ENCODE peak calls at places on chromosomes 2 and 18, in five cellular contexts. C, V, J, Y and A are unnamed samples.

GRCh38 chr2:218397502-218398436 is 1.9 kb upstream of the CTDSP1 start:
- DNase-seq in C (peak), V (peak), J (peak), Y (peak), A (peak)

GRCh38 chr2:206986943-206987342 is 47.6 kb downstream of the CPO start:
- DNase-seq in C (no peak), V (no peak), J (no peak), Y (no peak), A (no peak)

GRCh38 chr18:63736856-63737255 is 34.1 kb downstream of the SERPINB11 start:
- DNase-seq in C (no peak), V (peak), J (no peak), Y (no peak), A (no peak)

GRCh38 chr2:9095690-9096089 is 92.2 kb upstream of the MBOAT2 start:
- DNase-seq in C (peak), V (peak), J (peak), Y (peak), A (peak)

GRCh38 chr18:79797518-79798345 is at the start of gene KCNG2:
- DNase-seq in C (no peak), V (peak), J (peak), Y (no peak), A (peak)

GRCh38 chr2:222796413-222797103 is 64.3 kb upstream of the ACSL3 start:
- DNase-seq in C (no peak), V (peak), J (no peak), Y (no peak), A (no peak)

GRCh38 chr2:44075536-44075935 is 79.7 kb upstream of the LRPPRC start:
- DNase-seq in C (no peak), V (peak), J (no peak), Y (no peak), A (peak)

GRCh38 chr2:240397924-240398611 is 37.4 kb upstream of the GPC1 start:
- DNase-seq in C (peak), V (peak), J (no peak), Y (no peak), A (no peak)

GRCh38 chr2:179995735-179996134 is 11.4 kb downstream of the CWC22 start:
- DNase-seq in C (no peak), V (no peak), J (no peak), Y (no peak), A (no peak)

GRCh38 chr2:167215595-167215994 is 327.3 kb downstream of the XIRP2 start:
- DNase-seq in C (no peak), V (no peak), J (no peak), Y (peak), A (no peak)

GRCh38 chr2:157185828-157186227 is 71.7 kb upstream of the GALNT5 start:
- DNase-seq in C (no peak), V (peak), J (no peak), Y (no peak), A (peak)

GRCh38 chr2:222813177-222813843 is 47.5 kb upstream of the ACSL3 start:
- DNase-seq in C (no peak), V (peak), J (no peak), Y (no peak), A (no peak)

GRCh38 chr2:171878481-171878993 is 15.5 kb downstream of the SLC25A12 start:
- DNase-seq in C (no peak), V (peak), J (no peak), Y (no peak), A (peak)

GRCh38 chr2:100321881-100322820 is at the start of gene LONRF2:
- DNase-seq in C (peak), V (no peak), J (peak), Y (no peak), A (no peak)

GRCh38 chr2:44242929-44243328 is 32.4 kb upstream of the SLC3A1 start:
- DNase-seq in C (no peak), V (peak), J (no peak), Y (no peak), A (peak)

GRCh38 chr2:182186132-182186735 is 200.6 kb downstream of the PPP1R1C start:
- DNase-seq in C (no peak), V (peak), J (no peak), Y (no peak), A (peak)

GRCh38 chr18:31301201-31301655 is 16.7 kb upstream of the DSG1 start:
- DNase-seq in C (no peak), V (no peak), J (no peak), Y (no peak), A (peak)

GRCh38 chr2:173550143-173550542 is 195.5 kb downstream of the CDCA7 start:
- DNase-seq in C (no peak), V (peak), J (no peak), Y (no peak), A (peak)

GRCh38 chr2:47221039-47221438 is 65.9 kb upstream of the STPG4 start:
- DNase-seq in C (no peak), V (peak), J (no peak), Y (no peak), A (peak)

GRCh38 chr18:79912409-79912991 is 39.0 kb downstream of the SLC66A2 start:
- DNase-seq in C (peak), V (peak), J (peak), Y (peak), A (peak)

GRCh38 chr18:71727909-71728308 is 816.2 kb downstream of the CBLN2 start:
- DNase-seq in C (no peak), V (no peak), J (no peak), Y (no peak), A (no peak)

GRCh38 chr2:240170883-240171282 is 30.4 kb upstream of the OTOS start:
- DNase-seq in C (no peak), V (no peak), J (peak), Y (no peak), A (no peak)

GRCh38 chr18:62331581-62332436 is 6.7 kb downstream of the TNFRSF11A start:
- DNase-seq in C (no peak), V (no peak), J (peak), Y (no peak), A (peak)

GRCh38 chr2:47211497-47212011 is 56.4 kb upstream of the STPG4 start:
- DNase-seq in C (no peak), V (no peak), J (no peak), Y (no peak), A (no peak)

GRCh38 chr18:34153711-34154110 is 71.0 kb downstream of the NOL4 start:
- DNase-seq in C (no peak), V (peak), J (no peak), Y (no peak), A (peak)

GRCh38 chr2:160223560-160223959 is 23.5 kb upstream of the ITGB6 start:
- DNase-seq in C (no peak), V (no peak), J (no peak), Y (no peak), A (no peak)

GRCh38 chr2:64987963-64988419 is 1.2 kb upstream of the SLC1A4 start:
- DNase-seq in C (no peak), V (peak), J (no peak), Y (no peak), A (no peak)

GRCh38 chr2:8611712-8612111 is 70.1 kb upstream of the ID2 start:
- DNase-seq in C (no peak), V (no peak), J (no peak), Y (no peak), A (no peak)

GRCh38 chr2:184921676-184922075 is 323.3 kb downstream of the ZNF804A start:
- DNase-seq in C (no peak), V (no peak), J (no peak), Y (no peak), A (no peak)

GRCh38 chr18:26322892-26323653 is 96.8 kb downstream of the TAF4B start:
- DNase-seq in C (no peak), V (peak), J (no peak), Y (no peak), A (peak)

GRCh38 chr2:46299365-46300263 is 2.4 kb downstream of the EPAS1 start:
- DNase-seq in C (peak), V (peak), J (peak), Y (peak), A (peak)

GRCh38 chr2:76692896-76693295 is 829.3 kb downstream of the LRRTM4 start:
- DNase-seq in C (no peak), V (no peak), J (no peak), Y (no peak), A (no peak)

GRCh38 chr2:182302174-182302573 is 124.7 kb downstream of the PDE1A start:
- DNase-seq in C (no peak), V (peak), J (no peak), Y (no peak), A (peak)

GRCh38 chr2:226813148-226813701 is 13.6 kb upstream of the IRS1 start:
- DNase-seq in C (no peak), V (no peak), J (no peak), Y (no peak), A (no peak)
- TF ChIP-seq CTCF in C (no peak), V (peak), J (peak), Y (no peak), A (peak)

GRCh38 chr2:201180010-201180409 is 2.9 kb upstream of the CASP10 start:
- DNase-seq in C (no peak), V (peak), J (no peak), Y (no peak), A (no peak)

GRCh38 chr2:201188449-201188848 is 5.5 kb downstream of the CASP10 start:
- DNase-seq in C (no peak), V (no peak), J (no peak), Y (no peak), A (no peak)

GRCh38 chr2:201185863-201186262 is 2.9 kb downstream of the CASP10 start:
- DNase-seq in C (no peak), V (no peak), J (no peak), Y (no peak), A (no peak)

GRCh38 chr2:201183373-201183742 is 417 bp downstream of the CASP10 start:
- DNase-seq in C (no peak), V (no peak), J (no peak), Y (no peak), A (no peak)

DNA sequence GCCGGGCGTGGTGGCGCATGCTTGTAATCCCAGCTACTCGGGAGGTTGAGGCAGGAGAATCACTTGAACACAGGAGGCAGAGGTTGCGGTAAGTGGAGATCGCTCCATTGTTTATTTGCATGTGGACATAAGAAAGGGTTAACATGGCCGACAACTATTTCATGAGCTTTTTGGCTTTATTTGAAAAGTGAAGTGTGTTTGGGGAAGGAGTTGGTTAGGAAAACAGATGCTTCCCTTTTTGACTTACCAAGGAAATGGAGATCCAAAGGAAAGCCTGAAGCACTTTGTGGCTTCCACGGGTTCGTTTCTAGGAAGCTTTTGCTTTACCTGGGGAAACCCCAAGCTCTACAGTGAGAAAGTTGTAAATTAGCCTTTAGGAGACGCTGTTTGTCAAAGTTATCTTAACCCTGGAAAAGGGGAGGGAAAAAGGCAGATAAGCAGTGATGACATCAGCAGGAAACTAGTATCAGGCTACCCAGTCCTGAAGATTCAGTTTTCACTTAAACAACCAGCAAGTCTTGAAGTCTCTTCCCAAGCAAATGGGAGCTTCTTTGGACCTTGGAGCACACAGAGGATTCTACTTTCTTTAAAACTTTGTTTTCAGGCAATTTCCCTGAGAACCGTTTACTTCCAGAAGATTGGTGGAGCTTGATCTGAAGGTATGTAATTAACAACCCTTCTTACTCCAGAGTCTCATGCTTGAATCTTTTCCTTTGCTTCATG is at the start of gene CASP10:
- DNase-seq in C (no peak), V (peak), J (no peak), Y (peak), A (peak)
- H3K4me3 ChIP-seq in C (peak), V (peak), J (peak), Y (peak), A (peak)

DNA sequence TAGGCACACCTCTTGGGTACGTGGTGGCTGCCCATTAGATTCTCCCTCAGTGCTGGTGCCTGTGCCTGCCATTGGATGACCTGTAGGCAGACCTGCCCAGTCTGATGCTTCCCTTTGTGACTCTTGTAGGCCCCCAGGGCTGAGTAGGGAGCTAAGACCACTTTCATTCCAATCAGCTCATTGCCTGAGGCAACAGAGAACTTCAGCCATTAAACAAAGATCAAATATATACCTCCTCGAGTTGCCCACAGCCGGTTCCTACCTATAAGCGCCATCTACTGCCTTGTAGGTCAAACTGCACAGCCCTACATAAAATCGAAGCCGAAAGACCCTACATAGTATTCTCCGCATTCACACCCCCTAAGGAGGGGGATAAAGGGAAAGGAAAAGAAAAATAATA is 184.6 kb downstream of the ETAA1 start:
- DNase-seq in C (no peak), V (no peak), J (no peak), Y (no peak), A (no peak)
- TF ChIP-seq CTCF in C (no peak), V (peak), J (no peak), Y (no peak), A (peak)

GRCh38 chr2:119701352-119701751 is 22.4 kb downstream of the TMEM177 start:
- DNase-seq in C (no peak), V (no peak), J (no peak), Y (no peak), A (no peak)
- H3K4me3 ChIP-seq in C (no peak), V (no peak), J (no peak), Y (no peak), A (no peak)

GRCh38 chr2:23636412-23636811 is 251.4 kb downstream of the KLHL29 start:
- DNase-seq in C (no peak), V (peak), J (peak), Y (no peak), A (peak)
- TF ChIP-seq CTCF in C (no peak), V (peak), J (no peak), Y (no peak), A (peak)